ENCODE peak calls at places on chromosomes 16 and 17, in eight cellular contexts. D, O, V, R, H, U, A and N are unnamed samples.
A peak's percentile ranks its signal among the peaks of the same experiment; 100 is the strongest.

GRCh38 chr17:69012895-69013805 is 47.6 kb downstream of the ABCA9 start:
- DNase-seq in R (no peak), U (no peak), V (peak; percentile 40), O (no peak), H (peak; percentile 95), D (peak; percentile 79), A (no peak), N (no peak)

GRCh38 chr16:1108299-1109252 is 12.5 kb upstream of the C1QTNF8 start:
- DNase-seq in U (peak; percentile 92), D (peak; percentile 96), O (peak; percentile 50), H (no peak), V (peak; percentile 9), R (no peak), A (no peak), N (no peak)

GRCh38 chr16:51404386-51404785 is 253.3 kb upstream of the SALL1 start:
- DNase-seq in D (no peak), V (no peak), H (no peak), U (no peak), A (no peak), O (no peak), R (no peak), N (no peak)

GRCh38 chr17:3553419-3554401 is 3.9 kb downstream of the TRPV3 start:
- DNase-seq in U (no peak), R (no peak), D (peak; percentile 85), V (no peak), H (no peak), A (no peak), O (no peak), N (no peak)

GRCh38 chr16:16148755-16149154 is 74.5 kb downstream of the ABCC6 start:
- DNase-seq in H (no peak), R (no peak), A (no peak), U (no peak), O (no peak), D (no peak), V (no peak), N (no peak)

GRCh38 chr16:84044108-84044488 is 1.5 kb upstream of the SLC38A8 start:
- DNase-seq in V (peak; percentile 32), A (no peak), D (peak; percentile 80), R (no peak), H (peak; percentile 20), O (no peak), U (peak; percentile 48), N (no peak)

GRCh38 chr17:17572010-17572785 is 19.3 kb downstream of the PEMT start:
- DNase-seq in U (peak; percentile 69), R (no peak), A (no peak), D (peak; percentile 82), V (no peak), O (no peak), H (no peak), N (no peak)

GRCh38 chr17:15171433-15172047 is 93.6 kb downstream of the PMP22 start:
- DNase-seq in D (peak; percentile 85), H (peak; percentile 54), V (peak; percentile 83), U (peak; percentile 79), A (no peak), O (peak; percentile 59), R (peak; percentile 16), N (peak; percentile 67)

GRCh38 chr16:72979974-72980373 is 68.0 kb downstream of the ZFHX3 start:
- DNase-seq in R (no peak), V (peak; percentile 61), U (no peak), D (no peak), A (no peak), O (no peak), H (no peak), N (no peak)

GRCh38 chr16:83818276-83818675 is 10.5 kb downstream of the HSBP1 start:
- DNase-seq in R (no peak), A (no peak), D (no peak), H (no peak), V (no peak), U (no peak), O (no peak), N (no peak)

GRCh38 chr17:48546187-48546923 is 1.4 kb upstream of the HOXB2 start:
- DNase-seq in O (no peak), D (no peak), V (peak; percentile 56), H (no peak), R (no peak), A (no peak), U (no peak), N (no peak)

GRCh38 chr17:73740370-73740769 is 96.1 kb upstream of the SDK2 start:
- DNase-seq in A (no peak), O (no peak), R (no peak), D (no peak), H (no peak), V (no peak), U (no peak), N (no peak)
- H3K27me3 ChIP-seq in A (no peaks in the 10 kb centered on the region), O (no peaks in the 10 kb centered on the region), R (peaks cover 2% of the 10 kb centered on the region), D (no peaks in the 10 kb centered on the region), H (no peaks in the 10 kb centered on the region), V (no peaks in the 10 kb centered on the region), U (no peaks in the 10 kb centered on the region), N (peaks cover 85% of the 10 kb centered on the region)

DNA sequence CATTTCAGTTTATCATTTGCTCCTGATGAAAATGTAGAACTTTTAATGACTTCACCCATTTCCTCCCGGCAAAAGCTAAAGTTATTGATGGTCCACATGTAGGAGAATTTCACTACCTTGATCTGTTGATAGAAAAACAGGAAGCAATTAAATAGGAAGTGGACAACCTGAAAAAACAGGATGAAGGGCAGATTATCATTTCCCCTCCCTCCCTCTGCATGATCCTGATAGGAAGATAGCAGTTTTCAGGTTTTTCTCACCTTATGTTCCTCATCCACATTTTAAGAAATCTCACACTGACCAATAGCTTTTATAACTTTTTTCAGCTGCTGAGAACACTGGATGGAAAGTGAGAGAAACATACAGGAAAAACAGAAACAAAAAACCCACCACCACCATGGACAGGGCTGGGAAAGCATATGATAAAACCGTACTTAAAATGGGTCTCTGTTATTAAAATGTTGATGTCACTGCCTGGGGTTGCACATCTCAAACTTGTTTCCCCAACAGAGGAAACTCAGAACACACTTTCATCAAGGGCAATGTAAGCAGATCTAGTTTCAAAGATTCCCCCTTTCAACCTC is 46.4 kb downstream of the NXPH3 start:
- DNase-seq in V (no peak), U (no peak), R (no peak), D (no peak), O (no peak), H (peak; percentile 65), A (no peak), N (no peak)
- H3K27ac ChIP-seq in V (peak overlapping the region; percentile 68), U (peak overlapping the region; percentile 91), R (peak overlapping the region; percentile 74), D (no peak overlapping the region), O (peak overlapping the region; percentile 32), H (peak overlapping the region; percentile 12), A (no peak overlapping the region), N (no peak overlapping the region)

GRCh38 chr17:78693346-78694083 is 88.6 kb downstream of the CYTH1 start:
- DNase-seq in V (no peak), D (no peak), U (no peak), H (no peak), A (no peak), R (no peak), O (no peak), N (no peak)

GRCh38 chr17:78689029-78689428 is 93.0 kb downstream of the CYTH1 start:
- DNase-seq in O (no peak), D (no peak), U (no peak), A (no peak), R (no peak), V (no peak), H (no peak), N (no peak)

GRCh38 chr17:78696016-78696992 is 85.8 kb downstream of the CYTH1 start:
- DNase-seq in D (no peak), O (no peak), A (no peak), U (no peak), V (no peak), H (no peak), R (no peak), N (no peak)

GRCh38 chr17:78694805-78695531 is 87.1 kb downstream of the CYTH1 start:
- DNase-seq in H (no peak), R (no peak), D (no peak), V (no peak), O (no peak), U (no peak), A (no peak), N (no peak)

GRCh38 chr17:78692460-78693010 is 89.5 kb downstream of the CYTH1 start:
- DNase-seq in D (no peak), U (no peak), A (no peak), V (no peak), R (no peak), O (no peak), H (no peak), N (no peak)
- H3K36me3 ChIP-seq in D (peaks cover 30% of the 10 kb centered on the region), U (no peaks in the 10 kb centered on the region), A (peaks cover 79% of the 10 kb centered on the region), V (peaks cover 3% of the 10 kb centered on the region), R (peaks cover 73% of the 10 kb centered on the region), O (peaks cover 93% of the 10 kb centered on the region), H (peaks cover 24% of the 10 kb centered on the region), N (peaks cover 84% of the 10 kb centered on the region)

GRCh38 chr16:86075488-86075785 is 176.5 kb downstream of the IRF8 start:
- DNase-seq in H (no peak), U (peak; percentile 2), R (no peak), V (no peak), D (no peak), A (no peak), O (no peak), N (peak; percentile 24)
- H3K27me3 ChIP-seq in H (no peaks in the 10 kb centered on the region), U (no peaks in the 10 kb centered on the region), R (no peaks in the 10 kb centered on the region), V (no peaks in the 10 kb centered on the region), D (peaks cover 18% of the 10 kb centered on the region), A (peaks cover 5% of the 10 kb centered on the region), O (no peaks in the 10 kb centered on the region), N (peaks cover 69% of the 10 kb centered on the region)

GRCh38 chr16:31460582-31461002 is 1.3 kb downstream of the ARMC5 start:
- DNase-seq in D (peak; percentile 91), R (no peak), H (peak; percentile 52), O (no peak), U (no peak), V (peak; percentile 66), A (no peak), N (no peak)
- H3K27ac ChIP-seq in D (peak overlapping the region; percentile 66), R (peak overlapping the region; percentile 86), H (peak overlapping the region; percentile 74), O (peak overlapping the region; percentile 100), U (no peak overlapping the region), V (peak overlapping the region; percentile 87), A (peak overlapping the region; percentile 97), N (no peak overlapping the region)

GRCh38 chr17:21036361-21036881 is 6.4 kb downstream of the USP22 start:
- DNase-seq in D (no peak), A (no peak), H (no peak), V (peak; percentile 35), O (no peak), R (no peak), U (no peak), N (no peak)
- H3K36me3 ChIP-seq in D (peaks cover 9% of the 10 kb centered on the region), A (peaks cover 4% of the 10 kb centered on the region), H (peaks cover 12% of the 10 kb centered on the region), V (no peaks in the 10 kb centered on the region), O (peaks cover 5% of the 10 kb centered on the region), R (peaks cover 5% of the 10 kb centered on the region), U (no peaks in the 10 kb centered on the region), N (no peaks in the 10 kb centered on the region)